ENCODE peak calls at places on chromosomes 1 and 21, in ten cellular contexts. Q, R, I, J, Y, T, E, O, U and A are unnamed samples.

GRCh38 chr1:33080885-33081553 is at the start of gene AZIN2:
- DNase-seq in R (peak), U (peak), I (peak), E (peak), O (peak), Q (peak), T (peak), J (peak), Y (peak), A (peak)

GRCh38 chr1:16006552-16007485 is 2.8 kb downstream of the SRARP start:
- DNase-seq in U (no peak), E (no peak), Q (no peak), Y (no peak), J (peak), I (no peak), R (no peak), O (no peak), T (peak), A (no peak)

GRCh38 chr1:173489149-173489600 is 12.0 kb downstream of the PRDX6 start:
- DNase-seq in Y (no peak), Q (no peak), J (no peak), O (no peak), R (no peak), T (peak), I (no peak), E (no peak), U (no peak), A (no peak)

GRCh38 chr1:220521755-220522154 is 6.2 kb upstream of the MARK1 start:
- DNase-seq in Q (no peak), U (no peak), J (no peak), Y (no peak), T (peak), O (no peak), I (no peak), E (no peak), R (no peak), A (no peak)

GRCh38 chr1:19799877-19800804 is at the start of gene TMCO4:
- DNase-seq in O (peak), E (peak), R (peak), Y (peak), J (peak), I (peak), U (peak), T (peak), Q (no peak), A (peak)

GRCh38 chr1:94050263-94050662 is 70.7 kb downstream of the ABCA4 start:
- DNase-seq in R (no peak), Q (no peak), O (no peak), Y (no peak), U (no peak), I (no peak), J (no peak), E (no peak), T (peak), A (no peak)

GRCh38 chr1:182092336-182092735 is 30.8 kb upstream of the ZNF648 start:
- DNase-seq in Q (no peak), J (no peak), U (no peak), O (no peak), E (no peak), T (no peak), Y (no peak), R (peak), I (no peak), A (no peak)

GRCh38 chr1:208682664-208683013 is 438.5 kb upstream of the PLXNA2 start:
- DNase-seq in O (no peak), U (no peak), J (peak), E (no peak), I (no peak), R (no peak), T (no peak), Y (no peak), Q (no peak), A (no peak)

GRCh38 chr1:107057197-107058133 is 991 bp downstream of the PRMT6 start:
- DNase-seq in E (no peak), R (peak), U (peak), T (peak), J (peak), Y (peak), Q (no peak), O (peak), I (peak), A (peak)

GRCh38 chr1:163410073-163410522 is 88.3 kb downstream of the NUF2 start:
- DNase-seq in J (no peak), T (peak), O (no peak), Q (no peak), Y (peak), U (no peak), I (no peak), E (no peak), R (peak), A (no peak)

GRCh38 chr1:166956872-166957271 is 18.5 kb downstream of the ILDR2 start:
- DNase-seq in U (no peak), I (no peak), Y (no peak), E (no peak), O (no peak), J (no peak), Q (no peak), T (no peak), R (no peak), A (no peak)

GRCh38 chr1:203271018-203271743 is 34.1 kb upstream of the BTG2 start:
- DNase-seq in I (peak), Y (peak), E (peak), O (peak), R (peak), U (peak), T (peak), J (no peak), Q (no peak), A (peak)

GRCh38 chr21:42969193-42969600 is 5.2 kb upstream of the PKNOX1 start:
- DNase-seq in O (no peak), R (no peak), T (no peak), I (no peak), E (no peak), Q (no peak), J (no peak), Y (no peak), U (no peak), A (no peak)

GRCh38 chr1:83029916-83030315 is 969.0 kb downstream of the TTLL7 start:
- DNase-seq in J (no peak), U (no peak), E (no peak), T (no peak), R (no peak), I (no peak), O (no peak), Q (no peak), Y (no peak), A (no peak)

GRCh38 chr21:37348664-37349063 is 17.9 kb upstream of the DYRK1A start:
- DNase-seq in T (peak), U (no peak), Y (no peak), J (no peak), O (no peak), R (no peak), Q (no peak), E (no peak), I (no peak), A (no peak)

GRCh38 chr1:58031416-58031815 is 515.1 kb downstream of the OMA1 start:
- DNase-seq in Y (no peak), E (no peak), J (no peak), O (no peak), Q (no peak), R (no peak), U (no peak), I (no peak), T (no peak), A (no peak)

GRCh38 chr1:101051688-101052638 is 26.4 kb upstream of the DPH5 start:
- DNase-seq in R (no peak), O (no peak), J (no peak), Y (no peak), Q (no peak), T (no peak), I (no peak), E (no peak), U (no peak), A (no peak)